ENCODE peak calls at places on chromosomes 3 and 15, in four cellular contexts. One of them, this sample, is unnamed.

GRCh38 chr3:175057406-175057805 is 198.3 kb downstream of the NAALADL2 start:
- DNase-seq in neural progenitor cell: peak
- DNase-seq in T-helper 9 cell: no peak
- DNase-seq in COR-L47: peak
- DNase-seq in this sample: no peak

GRCh38 chr3:70603103-70603502 is 290.7 kb upstream of the MDFIC2 start:
- DNase-seq in T-helper 9 cell: no peak
- DNase-seq in COR-L47: no peak
- DNase-seq in neural progenitor cell: no peak
- DNase-seq in this sample: no peak

GRCh38 chr3:106534206-106534605 is 665.4 kb upstream of the CBLB start:
- DNase-seq in COR-L47: no peak
- DNase-seq in neural progenitor cell: no peak
- DNase-seq in T-helper 9 cell: peak
- DNase-seq in this sample: peak

GRCh38 chr15:78739996-78740903 is 71.0 kb downstream of the ADAMTS7 start:
- DNase-seq in COR-L47: peak
- DNase-seq in neural progenitor cell: peak
- DNase-seq in T-helper 9 cell: peak
- DNase-seq in this sample: peak

GRCh38 chr3:116299646-116300081 is 145.6 kb downstream of the LSAMP start:
- DNase-seq in COR-L47: no peak
- DNase-seq in neural progenitor cell: no peak
- DNase-seq in T-helper 9 cell: no peak
- DNase-seq in this sample: no peak

GRCh38 chr3:30749230-30749629 is 142.8 kb downstream of the TGFBR2 start:
- DNase-seq in T-helper 9 cell: no peak
- DNase-seq in neural progenitor cell: no peak
- DNase-seq in COR-L47: no peak
- DNase-seq in this sample: no peak

GRCh38 chr3:46280105-46280797 is 38.0 kb downstream of the CCR3 start:
- DNase-seq in neural progenitor cell: no peak
- DNase-seq in T-helper 9 cell: peak
- DNase-seq in COR-L47: no peak
- DNase-seq in this sample: peak

GRCh38 chr3:126859415-126860246 is 123.3 kb upstream of the PLXNA1 start:
- DNase-seq in neural progenitor cell: no peak
- DNase-seq in T-helper 9 cell: no peak
- DNase-seq in COR-L47: no peak
- DNase-seq in this sample: no peak

GRCh38 chr3:27680517-27681246 is 41.4 kb downstream of the EOMES start:
- DNase-seq in neural progenitor cell: peak
- DNase-seq in T-helper 9 cell: no peak
- DNase-seq in COR-L47: no peak
- DNase-seq in this sample: no peak

GRCh38 chr3:69370945-69371301 is 15.0 kb downstream of the FRMD4B start:
- DNase-seq in T-helper 9 cell: no peak
- DNase-seq in neural progenitor cell: no peak
- DNase-seq in COR-L47: no peak
- DNase-seq in this sample: no peak

GRCh38 chr3:54235998-54236397 is 113.6 kb downstream of the CACNA2D3 start:
- DNase-seq in T-helper 9 cell: no peak
- DNase-seq in neural progenitor cell: no peak
- DNase-seq in COR-L47: no peak
- DNase-seq in this sample: no peak

GRCh38 chr3:142863010-142863787 is 25.7 kb downstream of the PCOLCE2 start:
- DNase-seq in T-helper 9 cell: no peak
- DNase-seq in neural progenitor cell: peak
- DNase-seq in COR-L47: no peak
- DNase-seq in this sample: no peak

GRCh38 chr15:30923429-30923828 is 19.7 kb downstream of the FAN1 start:
- DNase-seq in T-helper 9 cell: no peak
- DNase-seq in neural progenitor cell: peak
- DNase-seq in COR-L47: no peak
- DNase-seq in this sample: no peak

GRCh38 chr15:94168250-94168649 is 63.1 kb upstream of the MCTP2 start:
- DNase-seq in neural progenitor cell: peak
- DNase-seq in COR-L47: no peak
- DNase-seq in T-helper 9 cell: no peak
- DNase-seq in this sample: no peak

GRCh38 chr15:40291088-40291574 is 8.3 kb upstream of the ANKRD63 start:
- DNase-seq in COR-L47: peak
- DNase-seq in neural progenitor cell: peak
- DNase-seq in T-helper 9 cell: no peak
- DNase-seq in this sample: peak

GRCh38 chr15:78131295-78132021 is at the start of gene CIB2:
- DNase-seq in neural progenitor cell: peak
- DNase-seq in T-helper 9 cell: peak
- DNase-seq in COR-L47: peak
- DNase-seq in this sample: no peak

GRCh38 chr3:120196333-120196732 is 88.7 kb downstream of the GPR156 start:
- DNase-seq in neural progenitor cell: no peak
- DNase-seq in T-helper 9 cell: no peak
- DNase-seq in COR-L47: no peak
- DNase-seq in this sample: no peak

GRCh38 chr3:26920579-26920978 is 298.0 kb downstream of the LRRC3B start:
- DNase-seq in COR-L47: no peak
- DNase-seq in neural progenitor cell: peak
- DNase-seq in T-helper 9 cell: no peak
- DNase-seq in this sample: no peak

GRCh38 chr3:67296039-67296892 is 298.2 kb downstream of the KBTBD8 start:
- DNase-seq in T-helper 9 cell: no peak
- DNase-seq in COR-L47: no peak
- DNase-seq in neural progenitor cell: no peak
- DNase-seq in this sample: no peak

GRCh38 chr3:195886181-195887141 is 21.9 kb downstream of the TNK2 start:
- DNase-seq in COR-L47: no peak
- DNase-seq in T-helper 9 cell: no peak
- DNase-seq in neural progenitor cell: no peak
- DNase-seq in this sample: no peak

GRCh38 chr3:126081618-126082333 is 2.1 kb downstream of the SLC41A3 start:
- DNase-seq in COR-L47: no peak
- DNase-seq in T-helper 9 cell: no peak
- DNase-seq in neural progenitor cell: no peak
- DNase-seq in this sample: peak